ENCODE peak calls at places on chromosomes 6 and 20, in five cellular contexts. One of them, this sample, is unnamed.

GRCh38 chr6:85163553-85163952 is 286.3 kb upstream of the NT5E start:
- DNase-seq in DND-41: no peak
- DNase-seq in psoas muscle: no peak
- DNase-seq in sigmoid colon: no peak
- DNase-seq in transverse colon: no peak
- DNase-seq in this sample: no peak

GRCh38 chr6:135779213-135779612 is 72.3 kb upstream of the PDE7B start:
- DNase-seq in sigmoid colon: no peak
- DNase-seq in DND-41: no peak
- DNase-seq in transverse colon: no peak
- DNase-seq in psoas muscle: no peak
- DNase-seq in this sample: no peak

GRCh38 chr6:20497200-20497820 is 36.9 kb upstream of the CDKAL1 start:
- DNase-seq in transverse colon: no peak
- DNase-seq in sigmoid colon: no peak
- DNase-seq in DND-41: no peak
- DNase-seq in psoas muscle: no peak
- DNase-seq in this sample: no peak

GRCh38 chr6:5599112-5599511 is 337.8 kb downstream of the FARS2 start:
- DNase-seq in DND-41: no peak
- DNase-seq in psoas muscle: no peak
- DNase-seq in transverse colon: no peak
- DNase-seq in sigmoid colon: no peak
- DNase-seq in this sample: no peak

GRCh38 chr6:30685157-30685976 is 1.1 kb downstream of the PPP1R18 start:
- DNase-seq in psoas muscle: no peak
- DNase-seq in sigmoid colon: peak
- DNase-seq in DND-41: peak
- DNase-seq in transverse colon: peak
- DNase-seq in this sample: peak

GRCh38 chr6:10968776-10969175 is 75.3 kb downstream of the ELOVL2 start:
- DNase-seq in sigmoid colon: no peak
- DNase-seq in transverse colon: no peak
- DNase-seq in psoas muscle: no peak
- DNase-seq in DND-41: no peak
- DNase-seq in this sample: no peak

GRCh38 chr20:30811896-30812671 is 445.4 kb upstream of the DEFB115 start:
- DNase-seq in transverse colon: no peak
- DNase-seq in psoas muscle: peak
- DNase-seq in DND-41: no peak
- DNase-seq in sigmoid colon: peak
- DNase-seq in this sample: peak

GRCh38 chr20:64168381-64169088 is 4.3 kb downstream of the MYT1 start:
- DNase-seq in psoas muscle: no peak
- DNase-seq in transverse colon: no peak
- DNase-seq in DND-41: no peak
- DNase-seq in sigmoid colon: no peak
- DNase-seq in this sample: no peak

GRCh38 chr6:141610741-141611140 is 522.0 kb upstream of the GJE1 start:
- DNase-seq in psoas muscle: no peak
- DNase-seq in sigmoid colon: no peak
- DNase-seq in DND-41: no peak
- DNase-seq in transverse colon: no peak
- DNase-seq in this sample: no peak

GRCh38 chr6:76779068-76779467 is 684.2 kb downstream of the HTR1B start:
- DNase-seq in sigmoid colon: no peak
- DNase-seq in DND-41: no peak
- DNase-seq in transverse colon: no peak
- DNase-seq in psoas muscle: no peak
- DNase-seq in this sample: no peak

GRCh38 chr6:11133281-11133680 is 21.8 kb upstream of the ERVFRD-1 start:
- DNase-seq in psoas muscle: no peak
- DNase-seq in sigmoid colon: no peak
- DNase-seq in DND-41: no peak
- DNase-seq in transverse colon: no peak
- DNase-seq in this sample: no peak

GRCh38 chr6:111916747-111917146 is 43.5 kb upstream of the FYN start:
- DNase-seq in psoas muscle: no peak
- DNase-seq in sigmoid colon: no peak
- DNase-seq in DND-41: no peak
- DNase-seq in transverse colon: no peak
- DNase-seq in this sample: no peak

GRCh38 chr6:81834141-81834621 is 81.7 kb upstream of the TENT5A start:
- DNase-seq in sigmoid colon: no peak
- DNase-seq in DND-41: no peak
- DNase-seq in psoas muscle: no peak
- DNase-seq in transverse colon: peak
- DNase-seq in this sample: no peak

GRCh38 chr20:13610205-13610604 is 28.5 kb downstream of the TASP1 start:
- DNase-seq in DND-41: peak
- DNase-seq in transverse colon: no peak
- DNase-seq in psoas muscle: no peak
- DNase-seq in sigmoid colon: no peak
- DNase-seq in this sample: peak

GRCh38 chr20:57013221-57013620 is 253.2 kb downstream of the BMP7 start:
- DNase-seq in transverse colon: no peak
- DNase-seq in psoas muscle: no peak
- DNase-seq in DND-41: no peak
- DNase-seq in sigmoid colon: no peak
- DNase-seq in this sample: no peak

GRCh38 chr6:134477991-134478635 is 160.2 kb upstream of the SGK1 start:
- DNase-seq in transverse colon: no peak
- DNase-seq in sigmoid colon: no peak
- DNase-seq in DND-41: no peak
- DNase-seq in psoas muscle: no peak
- DNase-seq in this sample: no peak

GRCh38 chr6:158124288-158124687 is 43.8 kb downstream of the SERAC1 start:
- DNase-seq in transverse colon: no peak
- DNase-seq in psoas muscle: no peak
- DNase-seq in DND-41: no peak
- DNase-seq in sigmoid colon: no peak
- DNase-seq in this sample: no peak
- TF ChIP-seq CTCF in transverse colon: no peak
- TF ChIP-seq CTCF in psoas muscle: no peak
- TF ChIP-seq CTCF in DND-41: no peak
- TF ChIP-seq CTCF in sigmoid colon: no peak
- TF ChIP-seq CTCF in this sample: no peak

GRCh38 chr20:40317156-40317790 is 371.8 kb downstream of the MAFB start:
- DNase-seq in DND-41: no peak
- DNase-seq in sigmoid colon: no peak
- DNase-seq in psoas muscle: no peak
- DNase-seq in transverse colon: no peak
- DNase-seq in this sample: no peak

GRCh38 chr20:40309731-40310130 is 379.3 kb downstream of the MAFB start:
- DNase-seq in sigmoid colon: no peak
- DNase-seq in transverse colon: no peak
- DNase-seq in psoas muscle: no peak
- DNase-seq in DND-41: no peak
- DNase-seq in this sample: no peak

GRCh38 chr20:40319056-40319455 is 370.0 kb downstream of the MAFB start:
- DNase-seq in sigmoid colon: no peak
- DNase-seq in DND-41: no peak
- DNase-seq in psoas muscle: no peak
- DNase-seq in transverse colon: no peak
- DNase-seq in this sample: no peak

GRCh38 chr20:40314278-40314677 is 374.8 kb downstream of the MAFB start:
- DNase-seq in DND-41: no peak
- DNase-seq in sigmoid colon: no peak
- DNase-seq in psoas muscle: no peak
- DNase-seq in transverse colon: no peak
- DNase-seq in this sample: no peak

DNA sequence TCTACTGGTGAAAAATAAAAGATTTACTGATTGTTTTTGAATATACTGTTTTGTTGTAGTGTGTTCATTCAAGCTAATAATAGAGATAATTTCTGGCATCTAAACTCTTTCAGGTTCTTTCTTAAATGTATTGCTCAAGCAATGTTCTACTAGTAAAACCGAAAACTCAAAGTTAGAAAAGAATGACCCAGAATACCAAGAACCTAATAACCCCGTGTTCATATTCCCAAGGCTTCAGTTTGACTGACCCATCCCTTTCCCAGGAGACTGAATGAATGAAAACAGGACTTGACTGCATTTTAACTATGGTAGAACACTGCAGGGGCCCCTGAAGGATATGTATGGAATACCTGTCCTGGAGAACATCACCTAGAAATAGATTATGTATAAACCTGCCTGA is 375.3 kb downstream of the MAFB start:
- DNase-seq in transverse colon: no peak
- DNase-seq in DND-41: no peak
- DNase-seq in psoas muscle: no peak
- DNase-seq in sigmoid colon: no peak
- DNase-seq in this sample: no peak
- H3K4me3 ChIP-seq in transverse colon: no peak
- H3K4me3 ChIP-seq in DND-41: no peak
- H3K4me3 ChIP-seq in psoas muscle: no peak
- H3K4me3 ChIP-seq in sigmoid colon: no peak
- H3K4me3 ChIP-seq in this sample: no peak

DNA sequence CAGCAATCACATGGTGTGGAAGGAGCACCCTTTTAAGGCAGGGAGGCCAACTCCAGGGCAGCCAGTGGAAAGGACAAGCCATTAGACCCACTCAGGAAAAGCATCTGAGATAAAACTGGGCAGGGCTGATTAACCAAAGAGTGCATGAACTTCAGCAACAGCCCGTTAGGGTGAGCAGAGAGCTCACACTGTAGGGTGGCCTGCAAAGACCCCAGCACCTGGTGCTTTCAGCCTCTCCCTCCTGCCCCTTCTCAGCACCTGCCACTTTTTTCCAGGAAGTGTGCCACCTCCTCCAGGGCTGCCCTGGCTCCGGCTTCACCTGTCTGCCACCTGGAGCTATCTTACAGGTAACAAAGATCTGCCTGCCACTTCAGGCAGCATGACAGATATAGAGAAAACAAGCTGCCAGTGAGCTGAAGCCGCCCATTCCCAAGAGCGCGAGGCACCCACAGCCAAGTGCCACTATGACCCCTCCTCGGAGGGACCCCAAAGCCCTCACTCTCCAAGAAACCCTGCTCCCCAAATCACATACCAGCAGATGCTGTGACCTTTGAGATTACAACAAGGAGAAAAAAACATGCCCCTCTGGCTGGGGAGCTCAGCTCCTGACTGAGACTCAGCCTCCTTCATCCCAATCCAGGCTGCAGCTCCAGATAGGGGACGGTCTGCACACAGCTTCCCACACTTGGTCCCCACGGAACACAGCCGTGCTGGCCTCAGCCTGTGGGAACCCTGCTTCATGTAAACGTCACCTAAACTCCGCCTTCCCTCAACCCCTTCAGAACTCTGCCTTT is 71.2 kb downstream of the ABHD12 start:
- DNase-seq in DND-41: peak
- DNase-seq in psoas muscle: no peak
- DNase-seq in sigmoid colon: peak
- DNase-seq in transverse colon: no peak
- DNase-seq in this sample: no peak
- TF ChIP-seq CTCF in DND-41: no peak
- TF ChIP-seq CTCF in psoas muscle: no peak
- TF ChIP-seq CTCF in sigmoid colon: no peak
- TF ChIP-seq CTCF in transverse colon: no peak
- TF ChIP-seq CTCF in this sample: no peak

DNA sequence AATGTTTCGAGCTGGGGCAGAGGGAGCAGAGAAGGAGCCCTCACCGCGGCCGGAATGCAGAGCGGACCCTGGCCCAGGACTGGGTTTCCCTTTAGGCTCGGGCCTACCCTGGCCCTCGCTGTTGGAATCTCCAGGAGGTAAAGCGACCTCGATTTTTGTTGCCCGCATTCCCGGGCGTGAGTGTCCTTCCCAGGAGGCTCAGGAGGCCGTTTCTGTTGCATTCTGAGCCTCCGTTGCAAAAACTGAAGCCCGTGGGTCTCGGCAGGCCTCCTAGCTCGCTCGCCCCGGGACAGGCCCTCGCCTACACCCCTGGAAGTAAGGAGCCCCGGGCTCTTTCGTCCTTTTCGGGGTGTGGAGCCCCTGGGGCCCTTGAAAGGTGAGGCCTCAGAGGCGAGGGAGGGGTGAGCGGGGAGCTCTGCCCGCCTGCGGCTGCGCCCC is 2.2 kb downstream of the NR2E1 start:
- DNase-seq in sigmoid colon: no peak
- DNase-seq in transverse colon: no peak
- DNase-seq in psoas muscle: no peak
- DNase-seq in DND-41: no peak
- DNase-seq in this sample: no peak
- H3K4me3 ChIP-seq in sigmoid colon: peak
- H3K4me3 ChIP-seq in transverse colon: no peak
- H3K4me3 ChIP-seq in psoas muscle: peak
- H3K4me3 ChIP-seq in DND-41: no peak
- H3K4me3 ChIP-seq in this sample: no peak